ENCODE peak calls at places on chromosomes 1 and 21, in six cellular contexts. One of them, this sample, is unnamed.

GRCh38 chr21:27134513-27134912 is 167.6 kb upstream of the ADAMTS5 start:
- DNase-seq in H9: no peak
- DNase-seq in mesenchymal stem cell: peak; percentile 4
- DNase-seq in IMR-90: peak; percentile 19
- DNase-seq in H1: no peak
- DNase-seq in trophoblast cell: no peak
- DNase-seq in this sample: no peak

GRCh38 chr21:44366586-44367211 is 13.3 kb downstream of the TRPM2 start:
- DNase-seq in H9: peak; percentile 18
- DNase-seq in mesenchymal stem cell: no peak
- DNase-seq in IMR-90: no peak
- DNase-seq in H1: no peak
- DNase-seq in trophoblast cell: no peak
- DNase-seq in this sample: no peak

GRCh38 chr21:15706686-15707085 is 23.1 kb upstream of the USP25 start:
- DNase-seq in H9: no peak
- DNase-seq in mesenchymal stem cell: peak; percentile 79
- DNase-seq in IMR-90: peak; percentile 97
- DNase-seq in H1: no peak
- DNase-seq in trophoblast cell: peak; percentile 94
- DNase-seq in this sample: no peak

GRCh38 chr1:167490765-167491164 is 27.6 kb downstream of the CD247 start:
- DNase-seq in H9: no peak
- DNase-seq in mesenchymal stem cell: no peak
- DNase-seq in IMR-90: no peak
- DNase-seq in H1: no peak
- DNase-seq in trophoblast cell: no peak
- DNase-seq in this sample: no peak

GRCh38 chr1:232553050-232553754 is 76.7 kb downstream of the SIPA1L2 start:
- DNase-seq in H9: no peak
- DNase-seq in mesenchymal stem cell: peak; percentile 50
- DNase-seq in IMR-90: peak; percentile 52
- DNase-seq in H1: no peak
- DNase-seq in trophoblast cell: no peak
- DNase-seq in this sample: no peak

GRCh38 chr1:112998592-112999235 is 42.7 kb upstream of the SLC16A1 start:
- DNase-seq in H9: no peak
- DNase-seq in mesenchymal stem cell: peak; percentile 68
- DNase-seq in IMR-90: peak; percentile 71
- DNase-seq in H1: no peak
- DNase-seq in trophoblast cell: no peak
- DNase-seq in this sample: no peak

GRCh38 chr1:192559115-192560006 is 16.2 kb upstream of the RGS1 start:
- DNase-seq in H9: no peak
- DNase-seq in mesenchymal stem cell: peak; percentile 98
- DNase-seq in IMR-90: peak; percentile 98
- DNase-seq in H1: no peak
- DNase-seq in trophoblast cell: no peak
- DNase-seq in this sample: no peak

GRCh38 chr1:60423181-60423780 is 349.7 kb upstream of the C1orf87 start:
- DNase-seq in H9: no peak
- DNase-seq in mesenchymal stem cell: no peak
- DNase-seq in IMR-90: no peak
- DNase-seq in H1: no peak
- DNase-seq in trophoblast cell: no peak
- DNase-seq in this sample: no peak

GRCh38 chr1:60055336-60055735 is 18.2 kb downstream of the C1orf87 start:
- DNase-seq in H9: no peak
- DNase-seq in mesenchymal stem cell: peak; percentile 6
- DNase-seq in IMR-90: peak; percentile 1
- DNase-seq in H1: no peak
- DNase-seq in trophoblast cell: no peak
- DNase-seq in this sample: no peak

GRCh38 chr1:95369985-95370670 is 136.1 kb downstream of the RWDD3 start:
- DNase-seq in H9: no peak
- DNase-seq in mesenchymal stem cell: no peak
- DNase-seq in IMR-90: no peak
- DNase-seq in H1: no peak
- DNase-seq in trophoblast cell: no peak
- DNase-seq in this sample: no peak

GRCh38 chr1:170402451-170403311 is 129.3 kb upstream of the GORAB start:
- DNase-seq in H9: no peak
- DNase-seq in mesenchymal stem cell: peak; percentile 26
- DNase-seq in IMR-90: no peak
- DNase-seq in H1: no peak
- DNase-seq in trophoblast cell: no peak
- DNase-seq in this sample: no peak

GRCh38 chr1:246969621-246970020 is 37.9 kb upstream of the AHCTF1 start:
- DNase-seq in H9: no peak
- DNase-seq in mesenchymal stem cell: no peak
- DNase-seq in IMR-90: no peak
- DNase-seq in H1: no peak
- DNase-seq in trophoblast cell: no peak
- DNase-seq in this sample: no peak

GRCh38 chr21:42837421-42838211 is 41.7 kb downstream of the WDR4 start:
- DNase-seq in H9: no peak
- DNase-seq in mesenchymal stem cell: no peak
- DNase-seq in IMR-90: no peak
- DNase-seq in H1: peak; percentile 60
- DNase-seq in trophoblast cell: no peak
- DNase-seq in this sample: no peak

GRCh38 chr1:160580208-160580812 is 1.0 kb upstream of the CD84 start:
- DNase-seq in H9: no peak
- DNase-seq in mesenchymal stem cell: no peak
- DNase-seq in IMR-90: no peak
- DNase-seq in H1: no peak
- DNase-seq in trophoblast cell: no peak
- DNase-seq in this sample: no peak

GRCh38 chr1:155063550-155064108 is at the start of gene EFNA4:
- DNase-seq in H9: peak; percentile 95
- DNase-seq in mesenchymal stem cell: peak; percentile 91
- DNase-seq in IMR-90: peak; percentile 80
- DNase-seq in H1: peak; percentile 94
- DNase-seq in trophoblast cell: peak; percentile 85
- DNase-seq in this sample: peak; percentile 90

GRCh38 chr1:204319462-204319861 is 40.3 kb downstream of the PLEKHA6 start:
- DNase-seq in H9: no peak
- DNase-seq in mesenchymal stem cell: peak; percentile 96
- DNase-seq in IMR-90: peak; percentile 97
- DNase-seq in H1: no peak
- DNase-seq in trophoblast cell: peak; percentile 95
- DNase-seq in this sample: no peak

GRCh38 chr1:53294557-53294956 is 33.3 kb downstream of the LRP8 start:
- DNase-seq in H9: no peak
- DNase-seq in mesenchymal stem cell: peak; percentile 48
- DNase-seq in IMR-90: peak; percentile 78
- DNase-seq in H1: no peak
- DNase-seq in trophoblast cell: no peak
- DNase-seq in this sample: no peak

GRCh38 chr1:19388980-19389379 is 76.9 kb downstream of the SLC66A1 start:
- DNase-seq in H9: no peak
- DNase-seq in mesenchymal stem cell: no peak
- DNase-seq in IMR-90: no peak
- DNase-seq in H1: no peak
- DNase-seq in trophoblast cell: no peak
- DNase-seq in this sample: no peak

GRCh38 chr1:211352985-211353515 is 26.4 kb downstream of the TRAF5 start:
- DNase-seq in H9: no peak
- DNase-seq in mesenchymal stem cell: no peak
- DNase-seq in IMR-90: no peak
- DNase-seq in H1: peak; percentile 79
- DNase-seq in trophoblast cell: peak; percentile 70
- DNase-seq in this sample: no peak

GRCh38 chr1:202319381-202320080 is 22.2 kb downstream of the UBE2T start:
- DNase-seq in H9: no peak
- DNase-seq in mesenchymal stem cell: peak; percentile 12
- DNase-seq in IMR-90: peak; percentile 17
- DNase-seq in H1: no peak
- DNase-seq in trophoblast cell: no peak
- DNase-seq in this sample: no peak

GRCh38 chr1:31306278-31306677 is 9.4 kb downstream of the ZCCHC17 start:
- DNase-seq in H9: no peak
- DNase-seq in mesenchymal stem cell: peak; percentile 96
- DNase-seq in IMR-90: peak; percentile 99
- DNase-seq in H1: no peak
- DNase-seq in trophoblast cell: peak; percentile 18
- DNase-seq in this sample: no peak

GRCh38 chr1:157574836-157575235 is 22.5 kb upstream of the FCRL5 start:
- DNase-seq in H9: no peak
- DNase-seq in mesenchymal stem cell: no peak
- DNase-seq in IMR-90: no peak
- DNase-seq in H1: no peak
- DNase-seq in trophoblast cell: no peak
- DNase-seq in this sample: no peak

GRCh38 chr1:205812271-205812877 is 624 bp downstream of the SLC41A1 start:
- DNase-seq in H9: peak; percentile 66
- DNase-seq in mesenchymal stem cell: peak; percentile 55
- DNase-seq in IMR-90: peak; percentile 13
- DNase-seq in H1: peak; percentile 73
- DNase-seq in trophoblast cell: peak; percentile 5
- DNase-seq in this sample: peak; percentile 48

GRCh38 chr1:65983500-65983899 is 190.8 kb downstream of the PDE4B start:
- DNase-seq in H9: no peak
- DNase-seq in mesenchymal stem cell: no peak
- DNase-seq in IMR-90: no peak
- DNase-seq in H1: no peak
- DNase-seq in trophoblast cell: no peak
- DNase-seq in this sample: no peak

GRCh38 chr21:20250337-20250736 is 747.9 kb upstream of the NCAM2 start:
- DNase-seq in H9: no peak
- DNase-seq in mesenchymal stem cell: no peak
- DNase-seq in IMR-90: no peak
- DNase-seq in H1: no peak
- DNase-seq in trophoblast cell: no peak
- DNase-seq in this sample: no peak

GRCh38 chr1:55276671-55277376 is 61.7 kb upstream of the USP24 start:
- DNase-seq in H9: no peak
- DNase-seq in mesenchymal stem cell: no peak
- DNase-seq in IMR-90: no peak
- DNase-seq in H1: no peak
- DNase-seq in trophoblast cell: peak; percentile 18
- DNase-seq in this sample: no peak

GRCh38 chr1:159752135-159752580 is 28.6 kb upstream of the DUSP23 start:
- DNase-seq in H9: no peak
- DNase-seq in mesenchymal stem cell: no peak
- DNase-seq in IMR-90: peak; percentile 4
- DNase-seq in H1: no peak
- DNase-seq in trophoblast cell: peak; percentile 99
- DNase-seq in this sample: no peak

GRCh38 chr1:46342084-46342656 is 1.6 kb downstream of the NSUN4 start:
- DNase-seq in H9: no peak
- DNase-seq in mesenchymal stem cell: peak; percentile 78
- DNase-seq in IMR-90: peak; percentile 55
- DNase-seq in H1: no peak
- DNase-seq in trophoblast cell: peak; percentile 9
- DNase-seq in this sample: no peak

GRCh38 chr1:23814016-23814415 is 11.2 kb downstream of the HMGCL start:
- DNase-seq in H9: no peak
- DNase-seq in mesenchymal stem cell: no peak
- DNase-seq in IMR-90: peak; percentile 20
- DNase-seq in H1: no peak
- DNase-seq in trophoblast cell: peak; percentile 36
- DNase-seq in this sample: no peak

GRCh38 chr1:212433577-212434462 is 1.1 kb downstream of the NENF start:
- DNase-seq in H9: no peak
- DNase-seq in mesenchymal stem cell: no peak
- DNase-seq in IMR-90: no peak
- DNase-seq in H1: no peak
- DNase-seq in trophoblast cell: no peak
- DNase-seq in this sample: no peak

DNA sequence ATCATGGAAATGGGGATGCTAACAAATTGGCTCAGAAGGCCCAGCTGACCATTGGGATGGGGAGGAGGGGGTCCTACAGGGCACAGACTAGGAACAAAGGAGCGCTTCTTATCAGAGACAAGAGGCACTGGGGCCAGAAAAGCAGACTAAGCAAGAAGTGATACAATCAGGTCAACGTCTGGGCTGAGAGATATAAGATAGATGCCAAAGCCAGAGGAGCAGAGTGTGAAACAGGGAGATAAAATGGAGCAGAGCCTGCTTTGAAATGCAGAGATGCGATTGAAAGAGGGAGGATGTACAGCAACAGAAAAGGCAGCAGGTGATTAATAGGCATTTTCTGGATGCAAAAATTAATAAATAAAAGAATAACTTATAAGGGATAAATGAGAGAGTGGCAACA is 127.5 kb upstream of the SAMSN1 start:
- DNase-seq in H9: no peak
- DNase-seq in mesenchymal stem cell: no peak
- DNase-seq in IMR-90: no peak
- DNase-seq in H1: no peak
- DNase-seq in trophoblast cell: no peak
- DNase-seq in this sample: no peak
- H3K14ac ChIP-seq in H9: no peak overlapping the region
- H3K14ac ChIP-seq in mesenchymal stem cell: no peak overlapping the region
- H3K14ac ChIP-seq in IMR-90: no peak overlapping the region
- H3K14ac ChIP-seq in H1: no peak overlapping the region
- H3K14ac ChIP-seq in trophoblast cell: no peak overlapping the region
- H3K14ac ChIP-seq in this sample: no peak overlapping the region

GRCh38 chr21:34875830-34876229 is 173.3 kb downstream of the RUNX1 start:
- DNase-seq in H9: no peak
- DNase-seq in mesenchymal stem cell: no peak
- DNase-seq in IMR-90: peak; percentile 50
- DNase-seq in H1: no peak
- DNase-seq in trophoblast cell: no peak
- DNase-seq in this sample: no peak
- H2BK5ac ChIP-seq in H9: no peak overlapping the region
- H2BK5ac ChIP-seq in mesenchymal stem cell: no peak overlapping the region
- H2BK5ac ChIP-seq in IMR-90: peak overlapping the region; percentile 27
- H2BK5ac ChIP-seq in H1: no peak overlapping the region
- H2BK5ac ChIP-seq in trophoblast cell: no peak overlapping the region
- H2BK5ac ChIP-seq in this sample: no peak overlapping the region

GRCh38 chr1:2875677-2876531 is 74.4 kb upstream of the TTC34 start:
- DNase-seq in H9: no peak
- DNase-seq in mesenchymal stem cell: no peak
- DNase-seq in IMR-90: no peak
- DNase-seq in H1: no peak
- DNase-seq in trophoblast cell: peak; percentile 16
- DNase-seq in this sample: peak; percentile 5
- H3K14ac ChIP-seq in H9: no peak overlapping the region
- H3K14ac ChIP-seq in mesenchymal stem cell: no peak overlapping the region
- H3K14ac ChIP-seq in IMR-90: no peak overlapping the region
- H3K14ac ChIP-seq in H1: no peak overlapping the region
- H3K14ac ChIP-seq in trophoblast cell: no peak overlapping the region
- H3K14ac ChIP-seq in this sample: no peak overlapping the region

DNA sequence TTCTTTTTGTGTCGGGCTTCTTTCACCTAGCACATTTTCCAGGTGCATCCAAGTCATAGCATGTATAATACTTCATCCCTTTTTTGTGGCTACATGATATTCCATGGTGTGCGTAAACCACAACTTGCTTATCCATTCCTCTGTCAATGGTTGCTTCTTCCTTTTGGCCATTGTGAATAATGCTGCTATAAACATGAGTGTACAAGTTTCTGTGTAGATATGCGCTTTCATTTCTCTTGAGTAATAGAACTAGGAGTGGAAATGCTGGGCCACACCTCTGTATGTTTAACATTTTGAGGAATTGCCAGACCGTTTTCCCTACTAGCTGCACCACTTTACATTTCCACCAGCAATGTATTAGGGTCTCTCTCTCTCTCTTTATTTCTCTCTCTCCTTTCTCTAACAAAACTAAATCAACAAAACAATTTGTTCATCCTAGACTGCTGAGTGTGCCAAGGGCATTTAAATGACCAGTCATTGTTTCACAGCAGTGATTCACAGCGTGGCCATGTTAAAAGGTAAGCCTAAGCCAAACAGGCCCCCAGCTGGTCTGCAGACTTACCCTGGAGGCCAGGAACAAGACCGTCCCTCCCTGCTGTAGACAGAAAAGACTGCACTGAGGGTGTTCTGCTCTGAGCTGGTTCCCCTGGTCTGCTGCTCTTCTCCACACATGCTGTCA is 53.2 kb upstream of the LYST start:
- DNase-seq in H9: peak; percentile 52
- DNase-seq in mesenchymal stem cell: peak; percentile 64
- DNase-seq in IMR-90: peak; percentile 84
- DNase-seq in H1: no peak
- DNase-seq in trophoblast cell: no peak
- DNase-seq in this sample: no peak
- H2BK5ac ChIP-seq in H9: no peak overlapping the region
- H2BK5ac ChIP-seq in mesenchymal stem cell: no peak overlapping the region
- H2BK5ac ChIP-seq in IMR-90: peak overlapping the region; percentile 9
- H2BK5ac ChIP-seq in H1: no peak overlapping the region
- H2BK5ac ChIP-seq in trophoblast cell: peak overlapping the region; percentile 81
- H2BK5ac ChIP-seq in this sample: no peak overlapping the region